ENCODE peak calls at places on chromosomes 6 and 20, in seven cellular contexts. S is stomach, B is A549, Y is suprapubic skin, Z is uterus, K is H1, M is testis. Q is an unnamed sample.

GRCh38 chr6:26309731-26310142 is 55.3 kb upstream of the BTN3A2 start:
- DNase-seq in S (no peak), B (no peak), Y (no peak), Z (no peak), K (no peak), M (no peak), Q (no peak)

GRCh38 chr20:10419550-10420133 is 14.4 kb downstream of the MKKS start:
- DNase-seq in S (no peak), B (peak; percentile 60), Y (no peak), Z (no peak), K (no peak), M (no peak), Q (no peak)

GRCh38 chr6:141677598-141678211 is 455.0 kb upstream of the GJE1 start:
- DNase-seq in S (no peak), B (no peak), Y (no peak), Z (no peak), K (no peak), M (no peak), Q (no peak)

GRCh38 chr20:47215653-47216397 is 140.7 kb downstream of the ZMYND8 start:
- DNase-seq in S (no peak), B (no peak), Y (no peak), Z (no peak), K (no peak), M (no peak), Q (no peak)

GRCh38 chr20:59850018-59850641 is 83.3 kb downstream of the SYCP2 start:
- DNase-seq in S (no peak), B (peak; percentile 25), Y (no peak), Z (no peak), K (no peak), M (no peak), Q (no peak)

GRCh38 chr6:139166238-139166955 is 31.5 kb downstream of the HECA start:
- DNase-seq in S (no peak), B (no peak), Y (no peak), Z (no peak), K (no peak), M (no peak), Q (no peak)

GRCh38 chr6:156787569-156788492 is 10.7 kb downstream of the ARID1B start:
- DNase-seq in S (no peak), B (no peak), Y (peak; percentile 45), Z (no peak), K (no peak), M (no peak), Q (no peak)

GRCh38 chr20:53888510-53888909 is 181.9 kb downstream of the BCAS1 start:
- DNase-seq in S (no peak), B (no peak), Y (no peak), Z (no peak), K (no peak), M (no peak), Q (no peak)

GRCh38 chr20:50335105-50335504 is 144.5 kb downstream of the CEBPB start:
- DNase-seq in S (no peak), B (peak; percentile 68), Y (no peak), Z (no peak), K (no peak), M (no peak), Q (no peak)

GRCh38 chr6:169213814-169214520 is 39.7 kb downstream of the THBS2 start:
- DNase-seq in S (no peak), B (no peak), Y (no peak), Z (peak; percentile 45), K (no peak), M (no peak), Q (no peak)

GRCh38 chr6:169212436-169212835 is 41.2 kb downstream of the THBS2 start:
- DNase-seq in S (no peak), B (no peak), Y (no peak), Z (no peak), K (no peak), M (no peak), Q (no peak)

GRCh38 chr6:169211881-169212280 is 41.8 kb downstream of the THBS2 start:
- DNase-seq in S (no peak), B (no peak), Y (no peak), Z (no peak), K (no peak), M (no peak), Q (no peak)

GRCh38 chr6:169215201-169215661 is 38.4 kb downstream of the THBS2 start:
- DNase-seq in S (no peak), B (no peak), Y (no peak), Z (peak; percentile 66), K (no peak), M (no peak), Q (no peak)

DNA sequence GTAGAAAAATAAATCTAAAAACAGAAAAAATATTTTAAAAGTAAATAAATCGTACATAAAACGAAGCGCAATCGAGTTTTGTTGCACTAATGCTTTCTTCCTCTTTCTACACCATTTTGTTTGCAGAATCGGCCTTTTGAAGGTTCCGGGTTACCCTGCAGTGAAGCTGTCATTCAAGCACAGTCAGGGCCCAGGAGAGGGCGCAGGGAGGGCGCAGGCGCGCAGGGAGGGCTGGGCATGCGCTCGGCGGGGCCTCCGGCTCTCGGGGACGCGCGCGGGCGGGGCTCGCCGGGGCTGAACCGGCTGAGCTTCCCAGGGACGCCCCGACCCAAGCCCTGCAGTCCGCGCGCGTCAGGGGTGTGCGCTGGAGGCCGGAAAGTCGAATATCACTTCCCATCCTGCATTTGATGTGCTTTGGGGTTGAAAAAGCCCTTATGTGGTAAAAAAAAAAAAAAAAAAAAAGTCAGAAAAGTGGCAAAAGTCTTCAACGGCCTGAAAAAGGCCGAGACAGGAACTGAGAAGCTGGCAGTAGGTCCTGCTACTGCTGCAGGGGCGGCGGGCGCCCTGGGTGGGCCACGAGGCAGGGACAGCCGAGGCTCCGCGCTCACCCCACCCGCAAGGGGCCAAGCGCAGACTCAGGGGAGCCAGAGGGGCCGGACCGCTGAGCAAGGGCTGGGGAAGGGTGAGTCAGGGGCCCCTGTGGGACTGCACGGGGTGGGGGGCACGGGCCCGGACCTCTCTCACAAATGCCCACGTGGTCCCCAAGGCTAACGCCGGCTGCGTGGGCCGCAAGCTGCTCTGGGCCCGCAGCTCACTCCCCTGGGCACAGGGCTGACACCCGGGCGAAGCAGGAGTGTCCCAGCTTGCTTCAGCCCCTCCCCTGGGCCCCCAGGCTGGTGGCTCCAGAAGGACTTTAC is 40.5 kb downstream of the THBS2 start:
- DNase-seq in S (peak; percentile 92), B (peak; percentile 81), Y (peak; percentile 89), Z (peak; percentile 85), K (peak; percentile 87), M (peak; percentile 92), Q (peak; percentile 92)
- H3K4me3 ChIP-seq in S (peak overlapping the region; percentile 34), B (peak overlapping the region; percentile 40), Y (peak overlapping the region; percentile 42), Z (no peak overlapping the region), K (no peak overlapping the region), M (peak overlapping the region; percentile 69), Q (peak overlapping the region; percentile 42)

GRCh38 chr20:63291811-63292210 is 1.2 kb upstream of the COL20A1 start:
- DNase-seq in S (no peak), B (no peak), Y (no peak), Z (no peak), K (no peak), M (no peak), Q (no peak)

GRCh38 chr20:63292292-63292701 is 689 bp upstream of the COL20A1 start:
- DNase-seq in S (no peak), B (no peak), Y (no peak), Z (no peak), K (no peak), M (no peak), Q (no peak)

GRCh38 chr20:63293456-63293855 is 470 bp downstream of the COL20A1 start:
- DNase-seq in S (no peak), B (no peak), Y (no peak), Z (no peak), K (no peak), M (no peak), Q (no peak)

GRCh38 chr20:63293866-63294535 is 1.0 kb downstream of the COL20A1 start:
- DNase-seq in S (no peak), B (no peak), Y (no peak), Z (no peak), K (no peak), M (no peak), Q (no peak)

DNA sequence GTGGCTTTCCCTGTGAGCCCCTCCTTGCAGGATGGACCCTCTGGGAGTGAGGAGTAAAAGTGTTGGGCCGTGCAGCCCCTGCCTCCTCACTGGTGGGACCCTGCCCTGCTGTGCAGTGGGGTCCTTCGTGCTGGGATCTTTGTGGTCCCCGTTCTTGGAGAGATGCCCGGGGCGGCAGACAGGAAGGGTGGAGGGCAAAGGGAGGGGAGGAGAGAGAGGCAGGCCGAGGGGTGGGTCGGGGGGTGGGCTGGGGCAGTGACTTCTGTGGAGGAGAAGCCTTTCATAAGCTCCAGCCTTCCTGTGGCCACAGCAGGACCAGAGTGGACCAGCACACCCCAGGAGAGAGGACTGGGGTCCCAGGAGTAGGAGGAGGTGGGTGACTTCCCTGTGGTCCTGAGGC is at the start of gene COL20A1:
- DNase-seq in S (no peak), B (no peak), Y (no peak), Z (no peak), K (no peak), M (no peak), Q (peak; percentile 17)
- TF ChIP-seq POLR2A in S (no peak), B (no peak), Y (no peak), Z (no peak), K (no peak), M (no peak), Q (no peak)

DNA sequence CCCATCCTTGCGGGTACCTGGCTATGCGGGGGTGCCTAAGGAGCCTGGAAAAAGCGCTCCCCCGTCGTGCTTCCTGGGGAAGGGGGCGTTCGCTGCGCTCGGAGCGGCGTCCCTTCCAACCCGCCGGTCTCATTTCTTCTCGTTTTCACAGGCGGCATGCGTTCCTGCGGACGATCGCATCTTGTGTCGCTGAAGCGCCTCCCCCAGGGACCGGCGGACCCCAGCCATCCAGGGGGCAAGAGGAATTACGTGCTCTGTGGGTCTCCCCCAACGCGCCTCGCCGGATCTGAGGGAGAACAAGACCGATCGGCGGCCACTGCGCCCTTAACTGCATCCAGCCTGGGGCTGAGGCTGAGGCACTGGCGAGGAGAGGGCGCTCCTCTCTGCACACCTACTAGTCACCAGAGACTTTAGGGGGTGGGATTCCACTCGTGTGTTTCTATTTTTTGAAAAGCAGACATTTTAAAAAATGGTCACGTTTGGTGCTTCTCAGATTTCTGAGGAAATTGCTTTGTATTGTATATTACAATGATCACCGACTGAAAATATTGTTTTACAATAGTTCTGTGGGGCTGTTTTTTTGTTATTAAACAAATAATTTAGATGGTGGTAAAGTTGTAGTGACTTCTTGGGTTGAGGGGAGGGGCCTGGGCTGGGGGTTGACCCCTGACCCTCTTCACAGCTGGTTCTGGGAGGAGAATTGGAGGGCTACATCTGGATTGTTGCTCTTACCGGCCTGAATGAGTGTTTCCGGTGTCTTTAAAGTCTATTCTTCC is 1.0 kb downstream of the ID1 start:
- DNase-seq in S (peak; percentile 35), B (no peak), Y (no peak), Z (peak; percentile 34), K (no peak), M (no peak), Q (no peak)
- TF ChIP-seq CTCF in S (no peak), B (peak; percentile 10), Y (no peak), Z (no peak), K (no peak), M (no peak), Q (no peak)

GRCh38 chr20:25987073-25987927 is 290.6 kb upstream of the ZNF337 start:
- DNase-seq in S (no peak), B (peak; percentile 31), Y (no peak), Z (peak; percentile 25), K (no peak), M (peak; percentile 59), Q (peak; percentile 61)

GRCh38 chr20:25985597-25985996 is 288.9 kb upstream of the ZNF337 start:
- DNase-seq in S (no peak), B (no peak), Y (no peak), Z (no peak), K (no peak), M (no peak), Q (no peak)

GRCh38 chr20:25989196-25989595 is 292.5 kb upstream of the ZNF337 start:
- DNase-seq in S (no peak), B (no peak), Y (no peak), Z (no peak), K (no peak), M (no peak), Q (no peak)

GRCh38 chr20:25984933-25985332 is 288.3 kb upstream of the ZNF337 start:
- DNase-seq in S (no peak), B (no peak), Y (no peak), Z (peak; percentile 61), K (no peak), M (peak; percentile 69), Q (peak; percentile 62)
- H3K4me3 ChIP-seq in S (peak overlapping the region; percentile 36), B (no peak overlapping the region), Y (peak overlapping the region; percentile 2), Z (no peak overlapping the region), K (no peak overlapping the region), M (peak overlapping the region; percentile 32), Q (peak overlapping the region; percentile 12)